ENCODE peak calls at places on chromosomes 7 and 10, in four cellular contexts. T is HepG2, V is H1, S is K562. J is an unnamed sample.

GRCh38 chr7:46581276-46581675 is 660.2 kb upstream of the IGFBP3 start:
- DNase-seq in T (no peak), V (no peak), S (no peak), J (no peak)

GRCh38 chr7:121547341-121548092 is 151.4 kb upstream of the FAM3C start:
- DNase-seq in T (peak), V (no peak), S (peak), J (peak)

GRCh38 chr10:75226656-75227055 is 9.1 kb downstream of the COMTD1 start:
- DNase-seq in T (no peak), V (no peak), S (no peak), J (no peak)

GRCh38 chr7:140403878-140404564 is at the start of gene RAB19:
- DNase-seq in T (no peak), V (peak), S (no peak), J (no peak)

GRCh38 chr10:92208736-92209135 is 82.1 kb downstream of the CPEB3 start:
- DNase-seq in T (no peak), V (no peak), S (no peak), J (no peak)

GRCh38 chr10:10589540-10589939 is 428.1 kb upstream of the CELF2 start:
- DNase-seq in T (no peak), V (no peak), S (no peak), J (no peak)

GRCh38 chr7:80942261-80943041 is 23.6 kb upstream of the SEMA3C start:
- DNase-seq in T (peak), V (no peak), S (no peak), J (peak)

GRCh38 chr10:110779489-110779888 is 92.2 kb upstream of the PDCD4 start:
- DNase-seq in T (no peak), V (no peak), S (no peak), J (no peak)

GRCh38 chr7:144437370-144438191 is 34.1 kb upstream of the NOBOX start:
- DNase-seq in T (peak), V (peak), S (peak), J (peak)

GRCh38 chr7:97006146-97006950 is 995 bp downstream of the DLX6 start:
- DNase-seq in T (peak), V (peak), S (no peak), J (peak)

GRCh38 chr7:90629306-90629918 is 33.3 kb downstream of the CDK14 start:
- DNase-seq in T (peak), V (no peak), S (peak), J (peak)

GRCh38 chr7:34385385-34385784 is 272.6 kb upstream of the NPSR1 start:
- DNase-seq in T (no peak), V (no peak), S (no peak), J (no peak)

GRCh38 chr10:93495654-93496321 is 624 bp upstream of the CEP55 start:
- DNase-seq in T (peak), V (no peak), S (peak), J (peak)

GRCh38 chr7:101453617-101454016 is 90.9 kb downstream of the COL26A1 start:
- DNase-seq in T (no peak), V (no peak), S (no peak), J (no peak)

GRCh38 chr7:30810986-30811385 is 39.8 kb downstream of the MINDY4 start:
- DNase-seq in T (no peak), V (no peak), S (no peak), J (no peak)

GRCh38 chr7:50470250-50471163 is 20.4 kb upstream of the FIGNL1 start:
- DNase-seq in T (no peak), V (no peak), S (no peak), J (no peak)

GRCh38 chr7:123535517-123535916 is 1.1 kb upstream of the IQUB start:
- DNase-seq in T (no peak), V (no peak), S (no peak), J (no peak)

GRCh38 chr7:16428672-16429071 is 7.3 kb upstream of the CRPPA start:
- DNase-seq in T (no peak), V (no peak), S (no peak), J (no peak)

GRCh38 chr10:32680803-32681557 is 235.0 kb downstream of the CCDC7 start:
- DNase-seq in T (no peak), V (no peak), S (no peak), J (no peak)

GRCh38 chr10:31752167-31752566 is 176.5 kb downstream of the ARHGAP12 start:
- DNase-seq in T (no peak), V (no peak), S (no peak), J (no peak)

GRCh38 chr7:117014673-117015133 is 61.4 kb downstream of the ST7 start:
- DNase-seq in T (no peak), V (no peak), S (peak), J (no peak)

GRCh38 chr7:46003896-46004875 is 83.1 kb upstream of the IGFBP3 start:
- DNase-seq in T (no peak), V (no peak), S (no peak), J (no peak)

GRCh38 chr10:42953684-42954674 is 122.9 kb upstream of the RET start:
- DNase-seq in T (no peak), V (peak), S (no peak), J (no peak)

GRCh38 chr7:50610521-50611277 is 45.5 kb upstream of the DDC start:
- DNase-seq in T (no peak), V (no peak), S (no peak), J (no peak)

GRCh38 chr7:80837345-80837744 is 81.5 kb downstream of the SEMA3C start:
- DNase-seq in T (no peak), V (no peak), S (no peak), J (no peak)

GRCh38 chr7:5494683-5495561 is 71.3 kb upstream of the TNRC18 start:
- DNase-seq in T (peak), V (peak), S (peak), J (peak)

GRCh38 chr7:44335184-44335583 is 9.8 kb upstream of the CAMK2B start:
- DNase-seq in T (no peak), V (no peak), S (no peak), J (no peak)
- H3K4me2 ChIP-seq in T (no peak), V (no peak), S (no peak), J (no peak)

GRCh38 chr7:69683002-69683401 is 84.7 kb downstream of the AUTS2 start:
- DNase-seq in T (no peak), V (no peak), S (no peak), J (no peak)
- TF ChIP-seq EP300 in T (no peak), V (no peak), S (no peak), J (no peak)

DNA sequence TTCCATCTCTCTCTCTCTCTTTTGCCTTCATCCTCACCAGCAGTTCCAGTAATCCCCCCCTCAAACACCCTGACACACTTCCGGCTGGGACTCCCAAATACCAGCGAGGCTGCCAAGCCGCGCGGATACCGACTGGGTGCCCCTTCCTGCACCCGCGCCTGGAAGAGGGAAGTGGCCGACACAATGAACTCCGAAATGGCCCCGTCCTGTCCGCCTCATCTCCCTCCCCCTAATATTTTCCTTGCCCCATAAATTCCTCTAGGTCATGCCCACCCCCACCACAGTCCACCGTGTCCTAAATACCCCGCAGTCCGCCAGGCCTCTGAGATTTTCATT is 1.8 kb upstream of the HOXA9 start:
- DNase-seq in T (no peak), V (no peak), S (no peak), J (no peak)
- TF ChIP-seq JUN in T (no peak), V (no peak), S (no peak), J (no peak)

DNA sequence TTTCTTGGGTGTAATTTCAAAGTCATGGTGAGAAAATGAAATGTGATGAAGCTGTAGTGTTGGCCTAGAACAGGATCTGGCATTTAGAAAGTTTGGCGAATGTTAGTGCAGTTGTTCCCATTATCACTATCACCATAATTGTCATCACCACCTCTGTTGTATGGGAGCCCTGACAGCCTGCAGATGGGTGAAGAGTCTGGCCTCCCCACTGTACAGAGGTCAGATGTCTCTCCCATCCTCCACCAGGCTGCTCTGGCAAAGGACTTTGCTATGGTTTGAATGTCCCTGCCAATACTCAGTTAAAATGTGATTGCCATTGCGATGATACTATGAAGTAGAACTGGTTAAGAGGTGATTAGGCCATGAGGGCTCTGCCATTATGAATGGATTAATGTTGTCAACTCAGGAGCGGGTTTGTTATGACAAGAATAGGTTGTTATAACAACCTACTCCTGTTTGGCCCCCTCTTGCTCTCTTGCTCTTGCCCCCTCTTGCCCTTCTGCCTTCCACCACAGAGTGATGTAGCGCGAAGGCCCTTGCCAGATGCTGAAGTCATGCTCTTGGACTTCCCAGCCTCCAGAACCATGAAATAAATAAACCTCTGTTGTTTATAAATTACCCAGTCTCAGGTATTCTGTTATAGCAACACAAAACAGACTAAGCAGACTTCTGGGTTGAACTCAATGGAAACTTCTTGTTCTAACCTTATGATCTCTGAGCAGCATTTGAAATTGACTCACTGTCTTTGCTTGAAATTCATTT is 90.0 kb downstream of the GRK5 start:
- DNase-seq in T (no peak), V (no peak), S (no peak), J (no peak)
- H3K4me2 ChIP-seq in T (no peak), V (no peak), S (no peak), J (no peak)

GRCh38 chr10:124418726-124419501 is at the start of gene OAT:
- DNase-seq in T (peak), V (peak), S (peak), J (peak)
- TF ChIP-seq EP300 in T (no peak), V (no peak), S (no peak), J (no peak)

GRCh38 chr10:22988581-22989360 is 60.9 kb downstream of the ARMC3 start:
- DNase-seq in T (peak), V (peak), S (peak), J (peak)

GRCh38 chr10:22990443-22990842 is 62.6 kb downstream of the ARMC3 start:
- DNase-seq in T (no peak), V (no peak), S (no peak), J (no peak)

GRCh38 chr10:22992621-22993020 is 64.8 kb downstream of the ARMC3 start:
- DNase-seq in T (peak), V (no peak), S (no peak), J (no peak)

GRCh38 chr10:22993314-22993713 is 65.5 kb downstream of the ARMC3 start:
- DNase-seq in T (no peak), V (no peak), S (no peak), J (no peak)

DNA sequence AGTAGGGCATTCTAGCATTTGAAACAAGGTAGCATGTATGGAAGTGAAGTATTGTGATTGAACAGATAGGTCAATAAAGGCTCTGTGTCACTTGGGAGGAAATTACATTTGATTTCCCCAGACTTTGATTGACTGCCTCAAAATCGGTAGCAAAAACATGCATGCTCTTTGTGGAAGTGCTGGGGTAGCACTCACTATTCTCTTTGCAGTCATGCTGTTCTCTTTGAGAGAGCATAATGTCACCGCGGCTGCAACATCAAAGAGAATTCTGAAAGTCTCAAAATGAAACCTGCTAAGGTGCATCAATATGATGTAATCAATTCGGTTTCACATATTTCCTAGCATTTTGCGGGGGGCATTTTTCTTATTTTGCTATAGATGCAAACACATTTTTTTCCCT is 64.2 kb downstream of the ARMC3 start:
- DNase-seq in T (no peak), V (no peak), S (no peak), J (no peak)
- TF ChIP-seq JUN in T (no peak), V (no peak), S (no peak), J (no peak)